ENCODE peak calls at places on chromosomes 13 and 19, in eight cellular contexts. U is non-pigmented ciliary epithelial cell; Y is stomach; C is omental fat pad; Z is stimulated activated CD8-positive, alpha-beta memory T cell treated with anti-CD3 and anti-CD28 coated beads, Interleukin-4, amount 100 ng/mL, for 4 hours; L is right atrium auricular region; H is body of pancreas; W is left lobe of liver. N is an unnamed sample.

GRCh38 chr13:110294146-110294545 is 12.8 kb downstream of the COL4A1 start:
- DNase-seq in Z (no peak), Y (no peak), L (peak), W (no peak), U (no peak), C (no peak), H (no peak), N (peak)

GRCh38 chr13:24033527-24034302 is 126.8 kb upstream of the SPATA13 start:
- DNase-seq in H (peak), C (no peak), L (no peak), W (peak), Y (no peak), U (no peak), Z (no peak), N (peak)

GRCh38 chr19:38433268-38433733 is at the start of gene RYR1:
- DNase-seq in Z (no peak), W (no peak), Y (peak), L (no peak), C (peak), U (no peak), H (peak), N (no peak)

GRCh38 chr19:49421039-49421877 is 2.0 kb downstream of the PTH2 start:
- DNase-seq in U (no peak), W (peak), H (peak), C (peak), Z (no peak), Y (peak), L (peak), N (no peak)

GRCh38 chr19:39188960-39189359 is 7.8 kb upstream of the NCCRP1 start:
- DNase-seq in W (no peak), L (no peak), Y (no peak), H (no peak), Z (no peak), U (no peak), C (no peak), N (no peak)

GRCh38 chr13:52736891-52737290 is 2.7 kb downstream of the CNMD start:
- DNase-seq in U (no peak), Z (no peak), C (no peak), H (no peak), L (no peak), W (no peak), Y (no peak), N (no peak)

GRCh38 chr13:98961204-98962105 is 16.4 kb downstream of the DOCK9 start:
- DNase-seq in Y (no peak), H (no peak), C (no peak), U (no peak), L (no peak), W (no peak), Z (no peak), N (no peak)

GRCh38 chr19:17680235-17680722 is 7.9 kb downstream of the UNC13A start:
- DNase-seq in Y (peak), H (peak), W (peak), Z (peak), C (peak), U (no peak), L (peak), N (peak)

GRCh38 chr19:45640849-45641273 is 1.7 kb upstream of the EML2 start:
- DNase-seq in Z (no peak), W (peak), Y (peak), H (peak), U (no peak), L (no peak), C (no peak), N (no peak)

GRCh38 chr13:112634102-112634501 is 46.1 kb upstream of the TUBGCP3 start:
- DNase-seq in Z (no peak), L (no peak), C (no peak), W (no peak), U (no peak), H (no peak), Y (no peak), N (no peak)

GRCh38 chr13:40439928-40440327 is 226.5 kb downstream of the FOXO1 start:
- DNase-seq in C (no peak), L (peak), U (no peak), H (peak), Z (no peak), Y (no peak), W (peak), N (no peak)

GRCh38 chr13:41765813-41766212 is 195.1 kb downstream of the VWA8 start:
- DNase-seq in L (no peak), Y (no peak), U (no peak), Z (no peak), H (no peak), C (no peak), W (no peak), N (no peak)

GRCh38 chr13:100148422-100148821 is 59.5 kb downstream of the PCCA start:
- DNase-seq in W (no peak), L (no peak), U (no peak), C (no peak), Z (no peak), H (no peak), Y (no peak), N (no peak)

GRCh38 chr19:7751157-7751783 is 3.9 kb upstream of the CD209 start:
- DNase-seq in Y (no peak), U (no peak), Z (peak), C (no peak), H (no peak), L (no peak), W (no peak), N (no peak)

GRCh38 chr13:22074403-22074802 is 403.5 kb downstream of the FGF9 start:
- DNase-seq in Z (no peak), W (no peak), C (no peak), H (no peak), Y (no peak), L (no peak), U (no peak), N (no peak)

GRCh38 chr13:112246731-112247470 is 129.3 kb upstream of the SPACA7 start:
- DNase-seq in U (no peak), W (peak), H (no peak), Z (no peak), C (no peak), L (peak), Y (no peak), N (no peak)

GRCh38 chr19:5138606-5139594 is 170.0 kb downstream of the KDM4B start:
- DNase-seq in U (peak), C (no peak), W (no peak), Y (peak), L (no peak), Z (peak), H (peak), N (peak)

GRCh38 chr19:1122972-1123363 is 19.2 kb downstream of the GPX4 start:
- DNase-seq in W (no peak), C (peak), L (no peak), H (peak), Z (no peak), Y (peak), U (no peak), N (no peak)

GRCh38 chr13:85508683-85509329 is 290.4 kb downstream of the SLITRK6 start:
- DNase-seq in W (no peak), L (no peak), U (no peak), Z (no peak), H (peak), Y (no peak), C (no peak), N (no peak)

GRCh38 chr19:45443462-45444317 is 20.0 kb upstream of the ERCC1 start:
- DNase-seq in L (peak), U (no peak), Z (no peak), Y (peak), H (peak), C (peak), W (peak), N (peak)

GRCh38 chr19:46818812-46819211 is 30.4 kb upstream of the SLC1A5 start:
- DNase-seq in Y (no peak), H (no peak), C (no peak), Z (no peak), L (no peak), W (no peak), U (no peak), N (no peak)

GRCh38 chr13:67438465-67438864 is 208.3 kb upstream of the PCDH9 start:
- DNase-seq in Y (no peak), U (no peak), L (no peak), Z (no peak), H (no peak), C (no peak), W (no peak), N (no peak)

GRCh38 chr19:4871711-4872110 is 4.2 kb upstream of the PLIN3 start:
- DNase-seq in C (no peak), W (no peak), Z (no peak), L (no peak), Y (no peak), U (no peak), H (no peak), N (no peak)

GRCh38 chr13:89726690-89727435 is 1620.6 kb upstream of the MIR17HG start:
- DNase-seq in Z (no peak), L (no peak), Y (no peak), U (peak), H (no peak), W (no peak), C (no peak), N (no peak)

GRCh38 chr13:112443191-112444000 is 67.2 kb downstream of the SPACA7 start:
- DNase-seq in U (no peak), Z (no peak), C (no peak), Y (peak), W (no peak), H (peak), L (peak), N (no peak)

GRCh38 chr19:23698711-23699520 is 11.9 kb upstream of the ZNF675 start:
- DNase-seq in L (no peak), U (no peak), Z (no peak), H (peak), Y (peak), C (no peak), W (no peak), N (no peak)

GRCh38 chr19:5999693-6000092 is 21.8 kb upstream of the RANBP3 start:
- DNase-seq in H (no peak), L (no peak), Y (no peak), C (no peak), W (no peak), U (no peak), Z (no peak), N (no peak)

GRCh38 chr19:4121815-4122214 is 2.1 kb downstream of the MAP2K2 start:
- DNase-seq in H (no peak), C (no peak), U (no peak), L (no peak), Y (no peak), Z (no peak), W (no peak), N (no peak)

GRCh38 chr13:100497394-100497793 is 91.2 kb downstream of the GGACT start:
- DNase-seq in H (no peak), W (no peak), Z (no peak), U (no peak), C (no peak), L (no peak), Y (no peak), N (no peak)

GRCh38 chr19:14103310-14103709 is 12.8 kb upstream of the SAMD1 start:
- DNase-seq in W (no peak), Y (no peak), C (no peak), H (no peak), L (no peak), Z (no peak), U (no peak), N (no peak)

GRCh38 chr19:50728084-50728737 is 5.0 kb downstream of the CLEC11A start:
- DNase-seq in C (peak), H (peak), W (peak), U (no peak), Z (peak), Y (peak), L (peak), N (no peak)

GRCh38 chr13:109779074-109779473 is 7.3 kb downstream of the IRS2 start:
- DNase-seq in C (no peak), Y (no peak), H (no peak), L (no peak), W (no peak), Z (no peak), U (no peak), N (no peak)

GRCh38 chr13:36332986-36333385 is 13.2 kb downstream of the SPART start:
- DNase-seq in L (no peak), Y (no peak), U (no peak), C (no peak), H (no peak), W (no peak), Z (no peak), N (no peak)

GRCh38 chr19:50567052-50567841 is 988 bp downstream of the LRRC4B start:
- DNase-seq in C (no peak), U (no peak), H (no peak), Z (no peak), L (no peak), W (no peak), Y (no peak), N (no peak)

GRCh38 chr13:99608345-99608744 is 107.1 kb downstream of the TM9SF2 start:
- DNase-seq in Z (no peak), U (no peak), C (no peak), L (no peak), W (no peak), Y (no peak), H (no peak), N (no peak)

GRCh38 chr19:11194657-11195056 is 2.7 kb downstream of the KANK2 start:
- DNase-seq in H (no peak), W (no peak), L (no peak), U (no peak), Y (no peak), C (no peak), Z (no peak), N (no peak)

GRCh38 chr13:30985637-30986205 is 53.3 kb downstream of the TEX26 start:
- DNase-seq in L (no peak), W (no peak), Z (no peak), Y (no peak), H (no peak), C (no peak), U (peak), N (no peak)

GRCh38 chr13:45321230-45321629 is 19.8 kb downstream of the TPT1 start:
- DNase-seq in U (no peak), Y (no peak), H (no peak), C (no peak), W (no peak), L (no peak), Z (no peak), N (no peak)

N was measured in GM04503.